ENCODE peak calls at places on chromosomes 12 and 14, in ten cellular contexts. H, D, E, I, J, K, Z, S, W and A are unnamed samples.

GRCh38 chr12:54561164-54561563 is 11.8 kb downstream of the PDE1B start:
- DNase-seq in Z (no peak), H (peak), E (peak), I (no peak), J (peak), D (no peak), W (no peak), K (no peak), S (no peak), A (no peak)

GRCh38 chr14:62599616-62600385 is 445.5 kb downstream of the KCNH5 start:
- DNase-seq in K (no peak), S (no peak), E (no peak), Z (no peak), I (no peak), W (no peak), D (no peak), J (no peak), H (no peak), A (no peak)

GRCh38 chr12:70828391-70828790 is 92.1 kb downstream of the PTPRR start:
- DNase-seq in W (no peak), I (no peak), S (no peak), D (no peak), H (no peak), K (no peak), Z (no peak), J (no peak), E (no peak), A (no peak)

GRCh38 chr12:133181238-133181959 is at the start of gene ZNF268:
- DNase-seq in W (peak), Z (peak), E (peak), H (peak), I (peak), J (peak), D (peak), S (peak), K (peak), A (peak)

GRCh38 chr12:113366827-113367226 is 8.4 kb downstream of the PLBD2 start:
- DNase-seq in J (no peak), K (no peak), I (no peak), W (no peak), E (no peak), H (no peak), D (no peak), S (no peak), Z (no peak), A (no peak)

GRCh38 chr12:88951860-88952483 is 371.7 kb upstream of the KITLG start:
- DNase-seq in W (no peak), H (no peak), I (no peak), K (no peak), D (no peak), E (no peak), J (no peak), Z (no peak), S (no peak), A (no peak)

GRCh38 chr12:122282066-122282465 is 15.8 kb upstream of the VPS33A start:
- DNase-seq in E (no peak), K (no peak), S (no peak), W (no peak), D (no peak), H (no peak), J (no peak), Z (peak), I (no peak), A (no peak)

GRCh38 chr12:951166-951565 is 1.7 kb upstream of the RAD52 start:
- DNase-seq in J (no peak), I (no peak), W (no peak), H (no peak), S (no peak), E (no peak), D (no peak), K (no peak), Z (no peak), A (no peak)

GRCh38 chr14:23186913-23187654 is 3.6 kb upstream of the SLC7A8 start:
- DNase-seq in H (no peak), Z (peak), J (no peak), E (peak), I (no peak), S (no peak), W (peak), K (no peak), D (peak), A (peak)

GRCh38 chr12:42135264-42135814 is 9.3 kb downstream of the GXYLT1 start:
- DNase-seq in Z (peak), S (no peak), H (no peak), E (no peak), D (no peak), K (no peak), I (no peak), J (no peak), W (no peak), A (no peak)